ENCODE peak calls at places on chromosomes 7 and 10, in four cellular contexts. G, K, U and H are unnamed samples.

GRCh38 chr7:143416565-143417149 is 8.0 kb upstream of the EPHA1 start:
- DNase-seq in G (no peak), K (no peak), U (no peak), H (no peak)

GRCh38 chr10:113666682-113667252 is 2.9 kb upstream of the NRAP start:
- DNase-seq in G (no peak), K (no peak), U (peak; percentile 22), H (no peak)

GRCh38 chr7:12770227-12770975 is 83.0 kb downstream of the ARL4A start:
- DNase-seq in G (no peak), K (no peak), U (no peak), H (no peak)

GRCh38 chr10:132167976-132168375 is 18.8 kb upstream of the DPYSL4 start:
- DNase-seq in G (no peak), K (no peak), U (no peak), H (no peak)

GRCh38 chr7:44984478-44984758 is 5.6 kb upstream of the MYO1G start:
- DNase-seq in G (no peak), K (no peak), U (no peak), H (no peak)

GRCh38 chr7:18893156-18893555 is 224.3 kb downstream of the TWIST1 start:
- DNase-seq in G (no peak), K (no peak), U (no peak), H (no peak)

GRCh38 chr7:2978403-2978802 is 65.3 kb downstream of the CARD11 start:
- DNase-seq in G (no peak), K (no peak), U (peak; percentile 46), H (peak; percentile 27)

GRCh38 chr10:17910144-17910789 is 41.5 kb upstream of the SLC39A12 start:
- DNase-seq in G (no peak), K (no peak), U (peak; percentile 27), H (no peak)

GRCh38 chr7:74059681-74060588 is 23.7 kb upstream of the LIMK1 start:
- DNase-seq in G (no peak), K (no peak), U (peak; percentile 68), H (peak; percentile 84)

GRCh38 chr7:13540429-13540828 is 449.0 kb downstream of the ETV1 start:
- DNase-seq in G (no peak), K (no peak), U (no peak), H (no peak)

GRCh38 chr7:69502358-69502757 is 95.9 kb upstream of the AUTS2 start:
- DNase-seq in G (no peak), K (no peak), U (no peak), H (no peak)

GRCh38 chr10:97676770-97677581 is 10.1 kb downstream of the AVPI1 start:
- DNase-seq in G (no peak), K (no peak), U (peak; percentile 52), H (no peak)

GRCh38 chr7:19773361-19773760 is at the start of gene TMEM196:
- DNase-seq in G (no peak), K (no peak), U (no peak), H (no peak)

GRCh38 chr7:116490351-116490750 is 9.2 kb upstream of the CAV2 start:
- DNase-seq in G (no peak), K (no peak), U (no peak), H (no peak)

GRCh38 chr10:44312401-44312800 is 72.5 kb downstream of the CXCL12 start:
- DNase-seq in G (no peak), K (no peak), U (no peak), H (no peak)

GRCh38 chr7:111833461-111833860 is 271.2 kb upstream of the IMMP2L start:
- DNase-seq in G (no peak), K (no peak), U (peak; percentile 19), H (no peak)

GRCh38 chr7:79504607-79505389 is 51.3 kb upstream of the MAGI2 start:
- DNase-seq in G (no peak), K (no peak), U (no peak), H (no peak)

GRCh38 chr7:25495905-25496304 is 267.6 kb upstream of the NPVF start:
- DNase-seq in G (no peak), K (no peak), U (no peak), H (no peak)

GRCh38 chr7:131861620-131862346 is 305.4 kb upstream of the PODXL start:
- DNase-seq in G (no peak), K (no peak), U (no peak), H (no peak)

GRCh38 chr7:30708412-30708811 is 26.2 kb upstream of the CRHR2 start:
- DNase-seq in G (no peak), K (no peak), U (no peak), H (no peak)

GRCh38 chr10:133394801-133395221 is 854 bp downstream of the MTG1 start:
- DNase-seq in G (no peak), K (no peak), U (no peak), H (no peak)

GRCh38 chr10:31912898-31913847 is 15.5 kb downstream of the ARHGAP12 start:
- DNase-seq in G (no peak), K (no peak), U (no peak), H (no peak)

DNA sequence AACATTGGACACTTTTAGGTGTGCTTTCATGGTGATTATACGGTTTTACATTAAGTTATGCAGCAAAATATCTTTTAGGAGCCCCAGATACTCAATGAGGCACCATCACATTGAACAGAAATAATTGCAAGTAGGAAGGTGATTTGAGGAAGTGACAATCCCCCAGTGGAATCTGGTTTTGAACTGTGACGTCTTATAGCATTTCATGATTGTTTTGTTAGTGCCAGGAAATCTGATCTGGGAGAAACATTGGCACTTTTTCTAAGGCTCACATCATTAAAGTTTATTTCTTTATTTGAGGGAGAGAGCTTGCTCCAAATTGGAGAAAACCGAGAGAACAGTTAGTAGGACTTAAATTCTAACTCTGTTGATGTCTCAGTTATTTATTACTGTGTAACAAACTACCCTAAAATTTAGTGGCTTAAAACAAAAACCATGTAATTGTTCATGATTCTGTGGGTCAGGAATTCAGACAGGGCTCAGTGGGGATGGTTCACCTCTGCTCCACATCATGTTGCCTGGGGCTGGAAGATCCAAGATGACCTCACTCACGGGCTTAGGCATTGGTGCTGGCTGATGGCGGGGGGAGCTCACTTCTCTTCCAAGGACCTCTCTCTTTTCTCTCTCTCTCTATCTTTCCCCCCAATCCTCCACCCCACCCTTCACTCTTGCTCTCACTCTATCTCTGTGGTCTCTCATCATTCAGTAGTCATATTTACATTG is 78.2 kb upstream of the STEAP1B start:
- DNase-seq in G (no peak), K (no peak), U (peak; percentile 54), H (no peak)
- TF ChIP-seq CTCF in G (no peak), K (no peak), U (no peak), H (no peak)

GRCh38 chr10:127039435-127039834 is 134.2 kb downstream of the DOCK1 start:
- DNase-seq in G (no peak), K (no peak), U (no peak), H (no peak)
- H3K4me3 ChIP-seq in G (no peak overlapping the region), K (no peak overlapping the region), U (no peak overlapping the region), H (no peak overlapping the region)

DNA sequence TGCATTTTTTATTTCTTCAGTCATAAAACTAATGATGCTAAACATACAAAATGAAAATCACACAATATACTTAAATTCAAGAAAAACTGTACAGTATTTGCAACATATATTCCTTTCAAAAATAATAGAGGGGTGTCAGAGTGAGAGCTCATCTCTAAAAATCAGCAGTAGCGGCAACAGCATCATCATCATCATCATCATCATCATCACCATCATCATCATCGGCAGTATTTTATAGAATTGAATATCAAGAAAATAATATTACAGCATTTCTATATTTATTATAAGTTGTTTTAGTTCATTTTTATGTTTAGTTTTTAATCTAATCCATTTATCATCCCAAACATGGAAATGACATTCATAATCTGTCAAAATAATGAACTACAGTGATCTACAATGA is 67.4 kb upstream of the PPP1R3A start:
- DNase-seq in G (no peak), K (no peak), U (no peak), H (no peak)
- H3K4me1 ChIP-seq in G (no peaks in the 10 kb centered on the region), K (no peaks in the 10 kb centered on the region), U (no peaks in the 10 kb centered on the region), H (no peaks in the 10 kb centered on the region)

GRCh38 chr10:93352638-93353383 is 129.3 kb downstream of the MYOF start:
- DNase-seq in G (no peak), K (no peak), U (no peak), H (no peak)
- TF ChIP-seq CTCF in G (peak; percentile 72), K (peak; percentile 79), U (peak; percentile 48), H (peak; percentile 62)

GRCh38 chr7:148540041-148540738 is 50.4 kb upstream of the C7orf33 start:
- DNase-seq in G (peak; percentile 48), K (peak; percentile 59), U (peak; percentile 73), H (no peak)

GRCh38 chr7:148537435-148537834 is 53.1 kb upstream of the C7orf33 start:
- DNase-seq in G (no peak), K (no peak), U (no peak), H (no peak)

DNA sequence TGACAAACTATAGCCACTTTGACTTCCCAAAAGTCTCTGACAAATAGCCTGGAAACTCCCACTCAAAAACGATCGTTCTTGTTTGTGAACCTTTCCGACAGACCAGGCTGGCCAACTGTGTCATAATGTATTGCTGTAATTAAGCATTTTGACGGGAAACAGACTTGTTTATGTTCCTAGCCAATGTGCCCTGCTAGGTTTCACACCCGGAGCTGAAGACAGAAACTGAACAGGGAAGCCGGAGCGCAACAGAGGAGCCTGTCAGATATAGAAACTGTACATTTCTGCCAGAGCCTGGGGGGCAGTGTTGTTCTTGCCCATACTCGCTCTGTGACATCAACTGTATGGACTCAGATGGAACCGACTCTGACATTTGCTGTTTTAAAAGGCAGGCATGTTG is 55.3 kb upstream of the C7orf33 start:
- DNase-seq in G (no peak), K (no peak), U (peak; percentile 60), H (no peak)
- H3K4me3 ChIP-seq in G (no peak overlapping the region), K (peak overlapping the region; percentile 19), U (peak overlapping the region; percentile 0), H (peak overlapping the region; percentile 23)